ENCODE peak calls at places on chromosomes 3 and 15, in five cellular contexts. Y, L, J, U and Q are unnamed samples.

GRCh38 chr15:43165801-43166325 is 19.3 kb upstream of the CCNDBP1 start:
- DNase-seq in J (no peak), U (peak), L (no peak), Y (no peak), Q (no peak)

GRCh38 chr15:99729920-99730319 is 3.3 kb downstream of the LYSMD4 start:
- DNase-seq in L (peak), J (peak), U (peak), Y (no peak), Q (no peak)

GRCh38 chr15:39747326-39747725 is 35.3 kb downstream of the FSIP1 start:
- DNase-seq in L (no peak), U (peak), Y (no peak), J (peak), Q (no peak)

GRCh38 chr3:187736418-187736871 is 8.8 kb downstream of the BCL6 start:
- DNase-seq in J (peak), Y (no peak), L (peak), U (peak), Q (no peak)

GRCh38 chr15:34206016-34206415 is 3.9 kb downstream of the KATNBL1 start:
- DNase-seq in L (no peak), U (peak), Y (no peak), J (peak), Q (no peak)

GRCh38 chr3:126128504-126129407 is 44.8 kb upstream of the SLC41A3 start:
- DNase-seq in U (no peak), L (peak), J (no peak), Y (no peak), Q (no peak)

GRCh38 chr3:159236306-159236705 is 434.5 kb downstream of the MFSD1 start:
- DNase-seq in Y (no peak), L (no peak), J (peak), U (peak), Q (no peak)

GRCh38 chr3:197392961-197393360 is 94.5 kb upstream of the DLG1 start:
- DNase-seq in L (no peak), J (peak), U (no peak), Y (no peak), Q (no peak)

GRCh38 chr3:138817685-138818084 is 17.0 kb downstream of the PIK3CB start:
- DNase-seq in J (no peak), Y (no peak), U (no peak), L (no peak), Q (no peak)

GRCh38 chr3:183537295-183537730 is 18.2 kb downstream of the KLHL6 start:
- DNase-seq in J (peak), Y (peak), L (peak), U (peak), Q (no peak)

GRCh38 chr3:18987862-18988447 is 160.4 kb upstream of the KCNH8 start:
- DNase-seq in J (no peak), U (no peak), L (no peak), Y (no peak), Q (no peak)

GRCh38 chr3:128541246-128541645 is 48.2 kb upstream of the GATA2 start:
- DNase-seq in U (no peak), L (no peak), J (no peak), Y (no peak), Q (no peak)

GRCh38 chr3:9399746-9400145 is 2.3 kb downstream of the SETD5 start:
- DNase-seq in J (peak), Y (peak), U (peak), L (peak), Q (no peak)

GRCh38 chr15:94638183-94638582 is 406.8 kb downstream of the MCTP2 start:
- DNase-seq in Y (no peak), J (no peak), U (no peak), L (no peak), Q (no peak)

GRCh38 chr3:184676927-184677326 is 34.9 kb downstream of the MAGEF1 start:
- DNase-seq in J (no peak), Y (no peak), L (no peak), U (no peak), Q (no peak)

GRCh38 chr15:65917936-65918335 is 48.6 kb downstream of the RAB11A start:
- DNase-seq in U (no peak), J (no peak), Y (no peak), L (no peak), Q (no peak)

DNA sequence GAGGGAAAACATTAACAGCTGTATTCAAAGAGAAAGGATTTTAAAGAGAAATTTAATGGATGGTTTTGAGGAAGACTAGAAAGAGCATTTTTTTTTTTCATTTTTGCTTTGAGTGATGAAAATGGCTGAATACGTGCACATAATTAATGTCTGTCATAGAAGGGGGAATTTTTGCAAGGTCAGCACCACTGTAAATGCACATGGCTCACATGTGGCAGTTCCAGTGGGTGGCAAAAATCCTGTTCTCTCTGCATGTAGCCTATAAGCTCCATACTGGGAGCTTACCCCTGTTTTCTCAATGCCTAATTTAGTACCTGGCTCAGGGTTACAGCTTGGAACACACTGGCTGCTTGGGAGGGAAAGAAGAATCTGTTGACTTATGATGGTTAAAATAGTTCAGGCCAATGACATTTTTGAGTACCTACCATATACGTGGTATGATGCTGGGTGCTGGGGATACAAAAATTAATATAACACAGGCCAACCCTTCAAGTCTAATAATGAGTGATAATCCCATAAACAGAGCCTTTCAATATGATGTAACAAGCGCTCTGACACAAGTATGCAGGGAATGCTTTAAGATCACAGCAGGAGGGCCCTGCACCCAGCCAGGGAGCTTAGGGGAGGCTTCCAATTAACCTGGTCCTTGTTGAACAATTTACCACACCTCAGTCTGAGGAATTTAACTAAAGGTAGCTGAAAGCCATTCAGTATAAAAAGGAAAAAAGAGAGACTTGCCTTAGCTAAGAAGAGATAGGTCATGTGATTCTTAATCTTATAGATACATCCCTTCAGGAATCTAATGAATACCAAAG is 33.0 kb downstream of the HSPBAP1 start:
- DNase-seq in L (no peak), Y (no peak), J (peak), U (peak), Q (no peak)
- H3K4me3 ChIP-seq in L (no peak), Y (no peak), J (no peak), U (no peak), Q (no peak)

GRCh38 chr3:50609743-50610085 is 1.9 kb downstream of the CISH start:
- DNase-seq in U (no peak), J (no peak), L (no peak), Y (no peak), Q (no peak)
- H3K4me3 ChIP-seq in U (no peak), J (no peak), L (peak), Y (no peak), Q (no peak)

GRCh38 chr15:90988249-90988648 is 6.1 kb downstream of the PRC1 start:
- DNase-seq in L (no peak), U (no peak), Y (no peak), J (no peak), Q (no peak)

GRCh38 chr15:90987561-90988141 is 6.7 kb downstream of the PRC1 start:
- DNase-seq in Y (no peak), U (no peak), J (no peak), L (no peak), Q (no peak)

GRCh38 chr15:90990446-90990845 is 3.9 kb downstream of the PRC1 start:
- DNase-seq in L (no peak), U (no peak), Y (no peak), J (no peak), Q (no peak)

GRCh38 chr15:90986790-90987507 is 7.4 kb downstream of the PRC1 start:
- DNase-seq in U (no peak), Y (no peak), L (no peak), J (no peak), Q (no peak)

GRCh38 chr15:90989040-90989768 is 5.1 kb downstream of the PRC1 start:
- DNase-seq in L (no peak), J (no peak), U (no peak), Y (no peak), Q (no peak)
- H3K4me3 ChIP-seq in L (no peak), J (no peak), U (no peak), Y (no peak), Q (no peak)

GRCh38 chr3:42654331-42655201 is 1.1 kb downstream of the ZBTB47 start:
- DNase-seq in Y (no peak), L (peak), J (peak), U (peak), Q (no peak)
- H3K4me3 ChIP-seq in Y (peak), L (peak), J (peak), U (peak), Q (peak)

DNA sequence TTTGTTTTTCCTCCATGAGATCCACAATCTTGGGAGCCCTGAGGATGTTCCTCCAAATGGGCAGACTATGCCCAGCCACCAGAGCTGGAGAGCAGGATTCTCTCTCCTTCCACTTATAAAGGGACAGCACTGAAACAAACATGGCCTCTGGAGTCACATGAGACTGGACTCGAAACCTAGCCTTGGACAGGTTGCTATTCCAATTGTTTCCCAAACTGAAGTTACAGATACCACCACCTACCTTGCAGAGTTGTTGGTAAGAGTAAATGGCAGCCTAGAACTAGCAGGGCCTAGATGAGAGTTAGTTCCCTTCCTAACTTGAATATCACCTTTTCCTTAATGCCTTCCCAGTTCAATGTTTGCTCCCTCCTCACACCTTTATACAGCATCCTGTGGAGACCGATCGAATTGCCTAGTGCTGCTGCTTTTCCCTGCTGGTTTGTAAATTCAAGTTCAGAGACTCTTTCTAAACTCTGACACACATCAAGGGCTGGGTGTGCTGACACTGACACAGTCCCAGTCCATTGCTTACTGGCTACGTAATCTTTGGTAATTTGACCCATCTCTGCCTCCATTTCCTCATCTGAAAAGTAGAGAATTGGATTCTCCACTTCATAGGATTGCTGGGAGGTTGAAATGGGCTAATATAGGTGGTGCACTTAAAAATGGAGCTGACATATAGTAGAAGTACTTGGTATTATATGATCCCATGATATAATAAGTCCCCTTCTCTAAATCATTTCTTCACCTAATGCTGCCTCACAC is 2.6 kb downstream of the IMP3 start:
- DNase-seq in L (no peak), U (no peak), J (no peak), Y (no peak), Q (no peak)
- H3K4me3 ChIP-seq in L (peak), U (no peak), J (no peak), Y (no peak), Q (no peak)